ENCODE peak calls at places on chromosomes 5 and 9, in ten cellular contexts. X is fibroblast of the conjunctiva; R is GM23248; M is tibial artery; V is activated CD8-positive, alpha-beta memory T cell treated with anti-CD3 and anti-CD28 coated beads for 4 hours; K is HFF-Myc; O is GM12892; D is HS-5; H is GM12865; B is left cardiac atrium. Q is an unnamed sample.

GRCh38 chr5:82594097-82594496 is 315.9 kb upstream of the RPS23 start:
- DNase-seq in X (no peak), R (peak), M (no peak), V (no peak), K (no peak), O (no peak), D (no peak), H (no peak), B (no peak), Q (no peak)

GRCh38 chr5:136155769-136156168 is 23.1 kb downstream of the SMAD5 start:
- DNase-seq in X (no peak), R (peak), M (no peak), V (no peak), K (no peak), O (no peak), D (no peak), H (no peak), B (no peak), Q (no peak)

GRCh38 chr9:87771251-87772006 is 45.5 kb downstream of the CTSL start:
- DNase-seq in X (no peak), R (no peak), M (no peak), V (no peak), K (no peak), O (no peak), D (no peak), H (no peak), B (peak), Q (no peak)

GRCh38 chr5:124634820-124635323 is 111.6 kb downstream of the ZNF608 start:
- DNase-seq in X (no peak), R (peak), M (no peak), V (no peak), K (no peak), O (no peak), D (no peak), H (no peak), B (no peak), Q (no peak)

GRCh38 chr9:97307500-97308163 is at the start of gene CCDC180:
- DNase-seq in X (no peak), R (peak), M (peak), V (no peak), K (no peak), O (no peak), D (no peak), H (no peak), B (peak), Q (no peak)

GRCh38 chr9:134025606-134026541 is 593 bp downstream of the BRD3OS start:
- DNase-seq in X (peak), R (peak), M (peak), V (no peak), K (peak), O (peak), D (no peak), H (peak), B (peak), Q (no peak)

GRCh38 chr5:2093859-2094615 is 211.3 kb upstream of the IRX4 start:
- DNase-seq in X (peak), R (peak), M (peak), V (no peak), K (no peak), O (no peak), D (no peak), H (no peak), B (peak), Q (no peak)

GRCh38 chr5:131959906-131960305 is 14.4 kb upstream of the MEIKIN start:
- DNase-seq in X (no peak), R (no peak), M (no peak), V (no peak), K (no peak), O (no peak), D (no peak), H (no peak), B (no peak), Q (no peak)

GRCh38 chr5:163569284-163569683 is 63.9 kb downstream of the MAT2B start:
- DNase-seq in X (peak), R (peak), M (no peak), V (no peak), K (no peak), O (no peak), D (peak), H (no peak), B (no peak), Q (no peak)

GRCh38 chr5:160312139-160312959 is at the start of gene CCNJL:
- DNase-seq in X (no peak), R (peak), M (no peak), V (no peak), K (no peak), O (peak), D (no peak), H (peak), B (peak), Q (no peak)

GRCh38 chr5:56048124-56048523 is 53.4 kb upstream of the IL6ST start:
- DNase-seq in X (no peak), R (no peak), M (no peak), V (no peak), K (no peak), O (no peak), D (no peak), H (no peak), B (no peak), Q (no peak)

GRCh38 chr5:61767231-61768080 is 435.4 kb downstream of the ZSWIM6 start:
- DNase-seq in X (no peak), R (no peak), M (no peak), V (no peak), K (no peak), O (no peak), D (no peak), H (no peak), B (no peak), Q (no peak)

GRCh38 chr5:79552984-79553383 is 39.0 kb upstream of the HOMER1 start:
- DNase-seq in X (peak), R (peak), M (no peak), V (no peak), K (peak), O (no peak), D (no peak), H (no peak), B (no peak), Q (no peak)

GRCh38 chr9:137703842-137704508 is 85.2 kb downstream of the EHMT1 start:
- DNase-seq in X (no peak), R (peak), M (no peak), V (no peak), K (no peak), O (no peak), D (no peak), H (no peak), B (no peak), Q (no peak)

GRCh38 chr5:6448141-6448491 is 543 bp upstream of the UBE2QL1 start:
- DNase-seq in X (no peak), R (no peak), M (no peak), V (no peak), K (no peak), O (no peak), D (no peak), H (no peak), B (no peak), Q (no peak)

GRCh38 chr5:43156388-43156787 is 35.6 kb upstream of the NIM1K start:
- DNase-seq in X (peak), R (no peak), M (no peak), V (no peak), K (no peak), O (no peak), D (no peak), H (peak), B (no peak), Q (no peak)

GRCh38 chr9:126618200-126618589 is 4.5 kb downstream of the LMX1B start:
- DNase-seq in X (no peak), R (no peak), M (no peak), V (no peak), K (no peak), O (peak), D (no peak), H (no peak), B (no peak), Q (no peak)

GRCh38 chr5:31443572-31443971 is 88.3 kb downstream of the DROSHA start:
- DNase-seq in X (no peak), R (no peak), M (no peak), V (no peak), K (no peak), O (no peak), D (no peak), H (no peak), B (no peak), Q (no peak)

GRCh38 chr9:86674475-86674874 is 272.8 kb downstream of the GAS1 start:
- DNase-seq in X (no peak), R (peak), M (no peak), V (no peak), K (no peak), O (no peak), D (no peak), H (no peak), B (no peak), Q (no peak)

GRCh38 chr9:112571624-112572341 is 85.2 kb downstream of the KIAA1958 start:
- DNase-seq in X (no peak), R (no peak), M (no peak), V (no peak), K (no peak), O (no peak), D (no peak), H (no peak), B (no peak), Q (no peak)

GRCh38 chr5:31911291-31912265 is 262.5 kb downstream of the GOLPH3 start:
- DNase-seq in X (no peak), R (no peak), M (no peak), V (no peak), K (no peak), O (no peak), D (no peak), H (no peak), B (no peak), Q (no peak)

GRCh38 chr9:70101265-70101664 is 57.6 kb downstream of the MAMDC2 start:
- DNase-seq in X (no peak), R (peak), M (no peak), V (no peak), K (no peak), O (no peak), D (no peak), H (no peak), B (no peak), Q (no peak)

GRCh38 chr5:37810311-37810710 is 29.5 kb downstream of the GDNF start:
- DNase-seq in X (no peak), R (peak), M (no peak), V (no peak), K (peak), O (no peak), D (peak), H (no peak), B (no peak), Q (no peak)

GRCh38 chr5:169980418-169981053 is at the start of gene INSYN2B:
- DNase-seq in X (peak), R (peak), M (peak), V (no peak), K (peak), O (peak), D (peak), H (peak), B (peak), Q (no peak)

GRCh38 chr9:134679616-134680392 is 38.2 kb downstream of the COL5A1 start:
- DNase-seq in X (no peak), R (no peak), M (peak), V (no peak), K (no peak), O (no peak), D (no peak), H (no peak), B (no peak), Q (no peak)